ENCODE peak calls at places on chromosomes 1 and 21, in five cellular contexts. O, S, N, X and Y are unnamed samples.
A peak's percentile ranks its signal among the peaks of the same experiment; 100 is the strongest.

GRCh38 chr1:10980094-10980577 is 32.3 kb upstream of the TARDBP start:
- DNase-seq in O (peak; percentile 90), S (peak; percentile 77), N (peak; percentile 76), X (peak; percentile 95), Y (no peak)

GRCh38 chr1:151953409-151954094 is 40.1 kb downstream of the S100A10 start:
- DNase-seq in X (no peak), N (no peak), S (peak; percentile 60), O (no peak), Y (no peak)

GRCh38 chr1:87953732-87954344 is 625.2 kb downstream of the LMO4 start:
- DNase-seq in X (no peak), S (peak; percentile 73), N (peak; percentile 56), O (peak; percentile 66), Y (peak; percentile 40)

GRCh38 chr1:180912211-180912800 is 391 bp upstream of the KIAA1614 start:
- DNase-seq in N (no peak), X (no peak), S (peak; percentile 29), O (no peak), Y (no peak)

GRCh38 chr1:40318476-40318875 is 1.4 kb upstream of the COL9A2 start:
- DNase-seq in S (no peak), X (no peak), O (no peak), N (no peak), Y (no peak)

GRCh38 chr1:152169356-152170025 is 10.5 kb upstream of the RPTN start:
- DNase-seq in X (no peak), N (no peak), O (no peak), S (no peak), Y (no peak)

GRCh38 chr1:101200513-101200912 is 36.3 kb upstream of the S1PR1 start:
- DNase-seq in O (no peak), S (no peak), X (no peak), N (no peak), Y (no peak)

GRCh38 chr1:60367522-60367921 is 294.0 kb upstream of the C1orf87 start:
- DNase-seq in O (no peak), S (no peak), N (no peak), X (no peak), Y (no peak)

GRCh38 chr1:165364432-165365133 is 8.1 kb upstream of the LMX1A start:
- DNase-seq in N (no peak), O (no peak), S (no peak), X (no peak), Y (no peak)

GRCh38 chr1:227895828-227896685 is 51.7 kb downstream of the WNT9A start:
- DNase-seq in N (peak; percentile 24), O (peak; percentile 73), X (peak; percentile 72), S (no peak), Y (peak; percentile 0)

GRCh38 chr1:23452011-23452411 is 27.5 kb upstream of the TCEA3 start:
- DNase-seq in X (peak; percentile 95), O (no peak), S (peak; percentile 96), N (no peak), Y (peak; percentile 70)

GRCh38 chr1:62271932-62272728 is 47.1 kb downstream of the KANK4 start:
- DNase-seq in S (no peak), N (no peak), X (no peak), O (no peak), Y (peak; percentile 2)

GRCh38 chr1:3373175-3373574 is 81.3 kb upstream of the ARHGEF16 start:
- DNase-seq in S (no peak), X (no peak), N (no peak), O (no peak), Y (no peak)

GRCh38 chr1:69569281-69569970 is 1.7 kb downstream of the LRRC7 start:
- DNase-seq in N (no peak), O (no peak), X (no peak), S (no peak), Y (no peak)

GRCh38 chr1:14945132-14946010 is 208.2 kb upstream of the TMEM51 start:
- DNase-seq in S (peak; percentile 43), O (peak; percentile 82), X (no peak), N (peak; percentile 61), Y (no peak)

GRCh38 chr1:39668111-39668510 is 3.8 kb downstream of the NT5C1A start:
- DNase-seq in O (no peak), N (peak; percentile 69), X (peak; percentile 24), S (no peak), Y (no peak)

GRCh38 chr1:903721-904270 is 19.9 kb upstream of the SAMD11 start:
- DNase-seq in X (peak; percentile 80), N (peak; percentile 32), O (peak; percentile 70), S (no peak), Y (no peak)

GRCh38 chr1:35605071-35605881 is 32.2 kb downstream of the TFAP2E start:
- DNase-seq in S (no peak), N (no peak), O (no peak), X (no peak), Y (no peak)

GRCh38 chr1:207050428-207050767 is 610 bp downstream of the YOD1 start:
- DNase-seq in N (no peak), S (peak; percentile 52), O (no peak), X (no peak), Y (peak; percentile 26)

GRCh38 chr1:21280482-21280881 is 9.8 kb downstream of the ECE1 start:
- DNase-seq in N (no peak), S (peak; percentile 47), O (no peak), X (peak; percentile 45), Y (no peak)

GRCh38 chr1:220880726-220881506 is 1.7 kb downstream of the HLX start:
- DNase-seq in X (no peak), O (peak; percentile 85), N (peak; percentile 73), S (peak; percentile 70), Y (no peak)

GRCh38 chr1:21175670-21176581 is 771 bp downstream of the EIF4G3 start:
- DNase-seq in X (peak; percentile 77), O (peak; percentile 79), S (peak; percentile 50), N (peak; percentile 41), Y (peak; percentile 41)

GRCh38 chr1:221230605-221231004 is 351.4 kb downstream of the HLX start:
- DNase-seq in N (peak; percentile 55), S (no peak), X (no peak), O (no peak), Y (no peak)

GRCh38 chr1:162847839-162848453 is 13.0 kb downstream of the CCDC190 start:
- DNase-seq in S (peak; percentile 81), X (peak; percentile 84), O (peak; percentile 93), N (peak; percentile 69), Y (peak; percentile 45)

GRCh38 chr21:15775981-15776380 is 46.2 kb downstream of the USP25 start:
- DNase-seq in X (no peak), S (no peak), O (no peak), N (no peak), Y (no peak)

GRCh38 chr1:205519541-205520131 is 15.2 kb downstream of the CDK18 start:
- DNase-seq in S (peak; percentile 51), X (no peak), N (no peak), O (no peak), Y (no peak)

GRCh38 chr1:226568975-226569741 is 20.6 kb downstream of the STUM start:
- DNase-seq in S (no peak), O (no peak), X (no peak), N (no peak), Y (no peak)

GRCh38 chr1:245153645-245154428 is 948 bp upstream of the KIF26B start:
- DNase-seq in N (no peak), X (peak; percentile 80), O (peak; percentile 80), S (peak; percentile 19), Y (no peak)

DNA sequence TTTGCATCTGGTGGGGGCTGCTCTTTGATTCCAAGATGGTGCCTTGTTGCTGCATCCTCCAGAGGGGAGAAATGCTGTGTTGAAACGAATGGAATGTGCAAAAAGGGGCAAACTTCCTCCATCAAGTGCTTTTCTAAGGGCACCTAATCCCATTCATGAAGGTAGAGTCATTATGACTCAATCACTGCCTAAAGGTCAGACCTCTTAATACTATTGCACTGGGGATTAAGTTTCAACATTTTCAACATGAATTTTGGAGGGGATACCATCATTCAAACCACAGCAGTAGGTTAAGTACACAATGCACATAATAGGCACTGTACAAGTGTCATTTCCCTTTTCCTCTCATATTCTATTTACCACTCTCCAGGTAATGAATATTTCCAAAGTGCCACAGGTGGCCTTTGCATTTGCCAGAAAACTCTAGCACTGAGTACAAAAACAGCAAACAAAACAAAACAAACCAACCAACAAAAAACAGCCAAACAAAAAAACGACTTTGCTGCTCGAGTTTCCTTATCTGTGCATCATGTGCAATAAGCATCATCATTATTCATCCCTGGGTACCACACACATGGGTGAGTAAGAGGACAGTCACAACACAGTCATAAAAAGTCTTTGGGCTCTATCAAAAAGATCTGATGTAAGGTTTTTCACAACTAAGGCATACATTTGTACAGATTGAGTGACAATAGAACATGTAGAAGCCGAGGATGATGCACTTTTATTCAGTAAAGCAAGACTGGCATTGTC is 42.5 kb downstream of the IFI44 start:
- DNase-seq in S (no peak), O (no peak), N (no peak), X (no peak), Y (no peak)
- H3K27ac ChIP-seq in S (no peak overlapping the region), O (no peak overlapping the region), N (no peak overlapping the region), X (no peak overlapping the region), Y (no peak overlapping the region)

DNA sequence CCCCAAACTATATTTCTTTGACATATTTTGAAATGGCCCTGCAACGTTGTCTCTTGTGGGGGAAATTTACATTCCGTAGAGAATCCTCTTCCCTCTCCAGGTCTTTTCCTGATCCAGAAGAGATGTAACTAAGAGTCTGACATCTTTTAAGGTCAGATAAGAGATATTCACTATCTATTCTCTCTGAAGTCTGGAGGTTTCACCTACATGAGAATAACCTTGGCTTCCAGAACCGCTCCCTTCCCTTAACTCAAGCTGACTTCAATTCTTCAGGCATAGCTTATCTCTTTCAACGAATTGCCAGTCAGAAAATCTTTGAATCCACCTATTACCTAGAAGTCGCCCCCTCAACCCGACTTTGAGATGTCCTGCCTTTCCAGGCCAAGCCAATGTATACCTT is 9.9 kb downstream of the FCRLB start:
- DNase-seq in X (no peak), O (no peak), S (no peak), N (no peak), Y (no peak)
- H3K4me1 ChIP-seq in X (no peaks in the 10 kb centered on the region), O (no peaks in the 10 kb centered on the region), S (no peaks in the 10 kb centered on the region), N (peaks cover 8% of the 10 kb centered on the region), Y (peaks cover 23% of the 10 kb centered on the region)

GRCh38 chr21:44933199-44933937 is 6.5 kb upstream of the SLX9 start:
- DNase-seq in X (peak; percentile 52), S (no peak), N (no peak), O (peak; percentile 71), Y (no peak)

GRCh38 chr21:44932366-44933181 is 7.3 kb upstream of the SLX9 start:
- DNase-seq in N (peak; percentile 66), X (peak; percentile 63), S (no peak), O (peak; percentile 87), Y (peak; percentile 66)

GRCh38 chr21:44931137-44931500 is 8.7 kb upstream of the SLX9 start:
- DNase-seq in N (no peak), O (peak; percentile 81), S (no peak), X (peak; percentile 43), Y (no peak)

GRCh38 chr21:44930543-44930981 is 9.3 kb upstream of the SLX9 start:
- DNase-seq in S (peak; percentile 45), N (no peak), X (peak; percentile 54), O (peak; percentile 77), Y (peak; percentile 70)

GRCh38 chr21:44931501-44932365 is 8.1 kb upstream of the SLX9 start:
- DNase-seq in O (peak; percentile 76), N (no peak), X (peak; percentile 64), S (no peak), Y (no peak)
- H3K27ac ChIP-seq in O (no peak overlapping the region), N (no peak overlapping the region), X (no peak overlapping the region), S (peak overlapping the region; percentile 6), Y (peak overlapping the region; percentile 38)

DNA sequence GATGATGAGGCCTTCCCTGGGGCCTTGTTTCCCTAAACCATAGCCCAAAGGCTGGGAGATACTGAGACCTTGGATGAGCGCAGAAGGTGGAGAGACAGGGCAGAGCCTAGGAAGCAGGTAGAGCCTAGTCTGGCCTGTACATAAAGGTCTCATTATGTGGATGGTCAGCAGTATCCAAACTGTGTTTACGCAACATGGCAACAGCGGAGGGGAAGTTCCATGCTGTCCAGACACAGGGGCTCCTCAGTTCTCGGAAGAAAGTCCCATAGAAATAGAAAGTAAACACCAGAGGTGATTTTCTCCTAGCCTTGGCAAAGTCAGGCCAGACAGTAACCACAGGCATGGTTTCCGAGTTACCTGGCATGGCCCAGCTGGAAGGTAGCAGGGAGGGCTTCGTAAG is 42.1 kb upstream of the MPZL1 start:
- DNase-seq in N (no peak), S (no peak), O (no peak), X (no peak), Y (no peak)
- H3K4me1 ChIP-seq in N (peaks cover 67% of the 10 kb centered on the region), S (no peaks in the 10 kb centered on the region), O (no peaks in the 10 kb centered on the region), X (no peaks in the 10 kb centered on the region), Y (peaks cover 41% of the 10 kb centered on the region)